ENCODE peak calls at places on chromosomes 13 and 19, in four cellular contexts. Q is endodermal cell, X is germinal center, R is head of caudate nucleus. Z is an unnamed sample.

GRCh38 chr19:8395621-8396082 is 5.5 kb downstream of the RAB11B start:
- DNase-seq in Q (no peak), X (no peak), R (no peak), Z (no peak)

GRCh38 chr13:113122571-113123225 is at the start of gene F10:
- DNase-seq in Q (peak; percentile 93), X (no peak), R (peak; percentile 20), Z (no peak)

GRCh38 chr13:38348890-38349289 is 761 bp upstream of the UFM1 start:
- DNase-seq in Q (no peak), X (peak; percentile 9), R (peak; percentile 50), Z (no peak)

GRCh38 chr13:50921706-50922105 is 12.1 kb downstream of the RNASEH2B start:
- DNase-seq in Q (no peak), X (no peak), R (no peak), Z (no peak)

GRCh38 chr19:47374876-47375693 is 26.0 kb downstream of the DHX34 start:
- DNase-seq in Q (no peak), X (no peak), R (no peak), Z (no peak)

GRCh38 chr13:98445340-98446233 is 131.3 kb downstream of the STK24 start:
- DNase-seq in Q (peak; percentile 96), X (peak; percentile 90), R (peak; percentile 80), Z (peak; percentile 72)

GRCh38 chr13:94061316-94061715 is 418.2 kb downstream of the DCT start:
- DNase-seq in Q (no peak), X (no peak), R (no peak), Z (no peak)

GRCh38 chr19:55441692-55442321 is 1.3 kb downstream of the SHISA7 start:
- DNase-seq in Q (peak; percentile 89), X (no peak), R (peak; percentile 84), Z (no peak)

GRCh38 chr13:32791545-32792172 is 205.4 kb downstream of the PDS5B start:
- DNase-seq in Q (no peak), X (peak; percentile 5), R (no peak), Z (no peak)

GRCh38 chr19:42498387-42498786 is 29.9 kb downstream of the CEACAM1 start:
- DNase-seq in Q (no peak), X (no peak), R (no peak), Z (no peak)

GRCh38 chr19:14198384-14199376 is 7.3 kb downstream of the ADGRL1 start:
- DNase-seq in Q (peak; percentile 60), X (no peak), R (peak; percentile 82), Z (peak; percentile 40)

GRCh38 chr19:6273701-6274601 is 5.8 kb downstream of the MLLT1 start:
- DNase-seq in Q (no peak), X (no peak), R (peak; percentile 89), Z (peak; percentile 75)

GRCh38 chr13:60018536-60018935 is 145.2 kb downstream of the DIAPH3 start:
- DNase-seq in Q (no peak), X (no peak), R (no peak), Z (no peak)

GRCh38 chr19:54416695-54417491 is 1.6 kb downstream of the TTYH1 start:
- DNase-seq in Q (peak; percentile 61), X (no peak), R (peak; percentile 76), Z (no peak)

GRCh38 chr13:50124536-50125305 is 109.5 kb downstream of the KCNRG start:
- DNase-seq in Q (peak; percentile 83), X (no peak), R (peak; percentile 98), Z (no peak)

GRCh38 chr19:58338336-58338735 is 11.5 kb downstream of the ZSCAN22 start:
- DNase-seq in Q (no peak), X (no peak), R (no peak), Z (no peak)

GRCh38 chr13:110644892-110645521 is 29.7 kb downstream of the NAXD start:
- DNase-seq in Q (peak; percentile 95), X (peak; percentile 65), R (peak; percentile 87), Z (peak; percentile 83)

GRCh38 chr19:4807188-4807587 is 15.7 kb downstream of the FEM1A start:
- DNase-seq in Q (no peak), X (peak; percentile 28), R (peak; percentile 72), Z (peak; percentile 76)

GRCh38 chr19:6632002-6632621 is 37.8 kb downstream of the TNFSF14 start:
- DNase-seq in Q (peak; percentile 88), X (peak; percentile 56), R (peak; percentile 91), Z (peak; percentile 85)

GRCh38 chr13:113862766-113863510 is 938 bp downstream of the GAS6 start:
- DNase-seq in Q (peak; percentile 82), X (peak; percentile 47), R (peak; percentile 79), Z (no peak)

GRCh38 chr13:86710013-86710412 is 910.8 kb upstream of the SLITRK6 start:
- DNase-seq in Q (no peak), X (no peak), R (no peak), Z (no peak)